ENCODE peak calls at places on chromosomes 5 and 9, in four cellular contexts. P, H, X and N are unnamed samples.

GRCh38 chr5:167920589-167920988 is 370.9 kb upstream of the WWC1 start:
- DNase-seq in P (no peak), H (no peak), X (no peak), N (no peak)

GRCh38 chr5:55597014-55597981 is 62.5 kb upstream of the PLPP1 start:
- DNase-seq in P (no peak), H (no peak), X (no peak), N (peak; percentile 68)

GRCh38 chr5:74919487-74919886 is 53.3 kb upstream of the FAM169A start:
- DNase-seq in P (peak; percentile 6), H (peak; percentile 42), X (peak; percentile 55), N (peak; percentile 83)

GRCh38 chr5:28104080-28104479 is 1065.7 kb upstream of the CDH9 start:
- DNase-seq in P (no peak), H (no peak), X (no peak), N (no peak)

GRCh38 chr5:171825046-171825445 is 39.4 kb downstream of the SMIM23 start:
- DNase-seq in P (no peak), H (no peak), X (no peak), N (no peak)

GRCh38 chr5:34474573-34475021 is 181.5 kb upstream of the RAI14 start:
- DNase-seq in P (no peak), H (peak; percentile 16), X (peak; percentile 67), N (peak; percentile 84)

GRCh38 chr9:127132375-127132774 is 9.9 kb upstream of the ANGPTL2 start:
- DNase-seq in P (no peak), H (no peak), X (peak; percentile 40), N (no peak)

GRCh38 chr9:37682951-37683350 is 32.2 kb downstream of the FRMPD1 start:
- DNase-seq in P (no peak), H (no peak), X (no peak), N (no peak)

GRCh38 chr9:3888496-3888858 is 362.7 kb upstream of the RFX3 start:
- DNase-seq in P (no peak), H (no peak), X (no peak), N (no peak)

GRCh38 chr9:120890415-120891254 is 13.6 kb upstream of the PHF19 start:
- DNase-seq in P (no peak), H (peak; percentile 83), X (no peak), N (no peak)

GRCh38 chr5:9546973-9547947 is 1.4 kb upstream of the SEMA5A start:
- DNase-seq in P (peak; percentile 61), H (no peak), X (peak; percentile 83), N (peak; percentile 76)

GRCh38 chr9:101375546-101375945 is 9.3 kb downstream of the BAAT start:
- DNase-seq in P (no peak), H (no peak), X (no peak), N (no peak)

GRCh38 chr5:68555891-68556689 is 340.5 kb downstream of the PIK3R1 start:
- DNase-seq in P (no peak), H (no peak), X (no peak), N (peak; percentile 49)